ENCODE peak calls at places on chromosomes 1 and 21, in six cellular contexts. One of them, this sample, is unnamed.

GRCh38 chr1:228014235-228014930 is 7.6 kb downstream of the WNT3A start:
- DNase-seq in IMR-90: peak; percentile 38
- DNase-seq in GM23338: no peak
- DNase-seq in OCI-LY7: no peak
- DNase-seq in HCT116: no peak
- DNase-seq in GM23248: no peak
- DNase-seq in this sample: peak; percentile 77

GRCh38 chr1:47669081-47669585 is 231.3 kb downstream of the FOXD2 start:
- DNase-seq in IMR-90: no peak
- DNase-seq in GM23338: no peak
- DNase-seq in OCI-LY7: no peak
- DNase-seq in HCT116: no peak
- DNase-seq in GM23248: no peak
- DNase-seq in this sample: no peak

GRCh38 chr1:101071470-101071886 is 45.9 kb upstream of the DPH5 start:
- DNase-seq in IMR-90: peak; percentile 13
- DNase-seq in GM23338: no peak
- DNase-seq in OCI-LY7: no peak
- DNase-seq in HCT116: no peak
- DNase-seq in GM23248: no peak
- DNase-seq in this sample: no peak

GRCh38 chr1:61588736-61589381 is 136.1 kb downstream of the TM2D1 start:
- DNase-seq in IMR-90: peak; percentile 36
- DNase-seq in GM23338: peak; percentile 91
- DNase-seq in OCI-LY7: peak; percentile 62
- DNase-seq in HCT116: peak; percentile 59
- DNase-seq in GM23248: peak; percentile 59
- DNase-seq in this sample: peak; percentile 63

GRCh38 chr1:83931658-83932253 is 67.2 kb downstream of the TTLL7 start:
- DNase-seq in IMR-90: peak; percentile 60
- DNase-seq in GM23338: peak; percentile 81
- DNase-seq in OCI-LY7: peak; percentile 67
- DNase-seq in HCT116: peak; percentile 39
- DNase-seq in GM23248: peak; percentile 81
- DNase-seq in this sample: peak; percentile 16

GRCh38 chr1:85398391-85399064 is 66.4 kb downstream of the DDAH1 start:
- DNase-seq in IMR-90: peak; percentile 71
- DNase-seq in GM23338: no peak
- DNase-seq in OCI-LY7: no peak
- DNase-seq in HCT116: no peak
- DNase-seq in GM23248: peak; percentile 84
- DNase-seq in this sample: peak; percentile 51

GRCh38 chr1:56378376-56379070 is 200.8 kb downstream of the PLPP3 start:
- DNase-seq in IMR-90: no peak
- DNase-seq in GM23338: no peak
- DNase-seq in OCI-LY7: no peak
- DNase-seq in HCT116: no peak
- DNase-seq in GM23248: no peak
- DNase-seq in this sample: no peak

GRCh38 chr1:232292818-232293217 is 337.1 kb downstream of the SIPA1L2 start:
- DNase-seq in IMR-90: no peak
- DNase-seq in GM23338: no peak
- DNase-seq in OCI-LY7: no peak
- DNase-seq in HCT116: no peak
- DNase-seq in GM23248: peak; percentile 30
- DNase-seq in this sample: peak; percentile 76

GRCh38 chr1:223109581-223110026 is 33.4 kb downstream of the TLR5 start:
- DNase-seq in IMR-90: no peak
- DNase-seq in GM23338: no peak
- DNase-seq in OCI-LY7: no peak
- DNase-seq in HCT116: no peak
- DNase-seq in GM23248: no peak
- DNase-seq in this sample: peak; percentile 37

GRCh38 chr21:43603641-43604504 is 55.4 kb downstream of the HSF2BP start:
- DNase-seq in IMR-90: peak; percentile 67
- DNase-seq in GM23338: no peak
- DNase-seq in OCI-LY7: no peak
- DNase-seq in HCT116: no peak
- DNase-seq in GM23248: peak; percentile 58
- DNase-seq in this sample: peak; percentile 45

GRCh38 chr1:204601979-204602653 is 83.4 kb downstream of the LRRN2 start:
- DNase-seq in IMR-90: no peak
- DNase-seq in GM23338: peak; percentile 25
- DNase-seq in OCI-LY7: no peak
- DNase-seq in HCT116: no peak
- DNase-seq in GM23248: no peak
- DNase-seq in this sample: no peak

GRCh38 chr1:192867180-192867579 is 58.3 kb downstream of the RGS2 start:
- DNase-seq in IMR-90: no peak
- DNase-seq in GM23338: no peak
- DNase-seq in OCI-LY7: no peak
- DNase-seq in HCT116: no peak
- DNase-seq in GM23248: no peak
- DNase-seq in this sample: no peak

GRCh38 chr1:107991371-107992066 is 26.5 kb upstream of the VAV3 start:
- DNase-seq in IMR-90: no peak
- DNase-seq in GM23338: no peak
- DNase-seq in OCI-LY7: no peak
- DNase-seq in HCT116: no peak
- DNase-seq in GM23248: peak; percentile 84
- DNase-seq in this sample: peak; percentile 81

GRCh38 chr1:85289207-85289847 is 12.9 kb upstream of the BCL10 start:
- DNase-seq in IMR-90: peak; percentile 97
- DNase-seq in GM23338: no peak
- DNase-seq in OCI-LY7: no peak
- DNase-seq in HCT116: peak; percentile 93
- DNase-seq in GM23248: peak; percentile 97
- DNase-seq in this sample: peak; percentile 99

GRCh38 chr1:204435246-204435885 is 23.7 kb upstream of the PPP1R15B start:
- DNase-seq in IMR-90: peak; percentile 55
- DNase-seq in GM23338: no peak
- DNase-seq in OCI-LY7: no peak
- DNase-seq in HCT116: no peak
- DNase-seq in GM23248: peak; percentile 88
- DNase-seq in this sample: peak; percentile 40

GRCh38 chr1:54976747-54977146 is 3.7 kb upstream of the TMEM61 start:
- DNase-seq in IMR-90: no peak
- DNase-seq in GM23338: no peak
- DNase-seq in OCI-LY7: no peak
- DNase-seq in HCT116: no peak
- DNase-seq in GM23248: no peak
- DNase-seq in this sample: no peak

GRCh38 chr1:151513626-151514101 is 2.5 kb downstream of the CGN start:
- DNase-seq in IMR-90: peak; percentile 22
- DNase-seq in GM23338: peak; percentile 62
- DNase-seq in OCI-LY7: peak; percentile 8
- DNase-seq in HCT116: no peak
- DNase-seq in GM23248: peak; percentile 23
- DNase-seq in this sample: peak; percentile 86

GRCh38 chr21:32364387-32364786 is 28.4 kb downstream of the URB1 start:
- DNase-seq in IMR-90: no peak
- DNase-seq in GM23338: no peak
- DNase-seq in OCI-LY7: no peak
- DNase-seq in HCT116: no peak
- DNase-seq in GM23248: no peak
- DNase-seq in this sample: no peak

GRCh38 chr1:44318097-44319088 is 36.7 kb downstream of the ERI3 start:
- DNase-seq in IMR-90: peak; percentile 23
- DNase-seq in GM23338: peak; percentile 95
- DNase-seq in OCI-LY7: peak; percentile 58
- DNase-seq in HCT116: no peak
- DNase-seq in GM23248: peak; percentile 67
- DNase-seq in this sample: peak; percentile 24

GRCh38 chr21:31682625-31683024 is 23.1 kb downstream of the SOD1 start:
- DNase-seq in IMR-90: peak; percentile 52
- DNase-seq in GM23338: no peak
- DNase-seq in OCI-LY7: no peak
- DNase-seq in HCT116: no peak
- DNase-seq in GM23248: no peak
- DNase-seq in this sample: no peak

GRCh38 chr21:36209626-36210171 is 53.1 kb downstream of the DOP1B start:
- DNase-seq in IMR-90: peak; percentile 82
- DNase-seq in GM23338: peak; percentile 91
- DNase-seq in OCI-LY7: peak; percentile 74
- DNase-seq in HCT116: peak; percentile 73
- DNase-seq in GM23248: peak; percentile 75
- DNase-seq in this sample: peak; percentile 73

GRCh38 chr21:34869541-34869940 is 179.6 kb downstream of the RUNX1 start:
- DNase-seq in IMR-90: no peak
- DNase-seq in GM23338: no peak
- DNase-seq in OCI-LY7: no peak
- DNase-seq in HCT116: no peak
- DNase-seq in GM23248: peak; percentile 43
- DNase-seq in this sample: no peak

GRCh38 chr1:194295690-194296089 is 1109.3 kb upstream of the B3GALT2 start:
- DNase-seq in IMR-90: peak; percentile 44
- DNase-seq in GM23338: peak; percentile 76
- DNase-seq in OCI-LY7: peak; percentile 83
- DNase-seq in HCT116: peak; percentile 33
- DNase-seq in GM23248: peak; percentile 0
- DNase-seq in this sample: peak; percentile 19

GRCh38 chr21:14901482-14901958 is 163.3 kb downstream of the NRIP1 start:
- DNase-seq in IMR-90: peak; percentile 64
- DNase-seq in GM23338: no peak
- DNase-seq in OCI-LY7: no peak
- DNase-seq in HCT116: peak; percentile 78
- DNase-seq in GM23248: peak; percentile 43
- DNase-seq in this sample: peak; percentile 86

GRCh38 chr21:32532636-32533035 is 52.7 kb downstream of the TCP10L start:
- DNase-seq in IMR-90: no peak
- DNase-seq in GM23338: no peak
- DNase-seq in OCI-LY7: no peak
- DNase-seq in HCT116: no peak
- DNase-seq in GM23248: no peak
- DNase-seq in this sample: no peak

GRCh38 chr1:225449261-225449660 is 21.4 kb upstream of the LBR start:
- DNase-seq in IMR-90: no peak
- DNase-seq in GM23338: no peak
- DNase-seq in OCI-LY7: no peak
- DNase-seq in HCT116: peak; percentile 64
- DNase-seq in GM23248: no peak
- DNase-seq in this sample: peak; percentile 98

GRCh38 chr1:7253118-7253480 is 467.8 kb downstream of the CAMTA1 start:
- DNase-seq in IMR-90: peak; percentile 81
- DNase-seq in GM23338: no peak
- DNase-seq in OCI-LY7: no peak
- DNase-seq in HCT116: no peak
- DNase-seq in GM23248: peak; percentile 76
- DNase-seq in this sample: no peak

GRCh38 chr21:44571296-44571695 is 2.2 kb upstream of the KRTAP10-4 start:
- DNase-seq in IMR-90: no peak
- DNase-seq in GM23338: no peak
- DNase-seq in OCI-LY7: no peak
- DNase-seq in HCT116: no peak
- DNase-seq in GM23248: no peak
- DNase-seq in this sample: no peak

GRCh38 chr1:150282558-150282958 is 204 bp downstream of the CIART start:
- DNase-seq in IMR-90: peak; percentile 22
- DNase-seq in GM23338: no peak
- DNase-seq in OCI-LY7: no peak
- DNase-seq in HCT116: no peak
- DNase-seq in GM23248: no peak
- DNase-seq in this sample: no peak

GRCh38 chr1:53519412-53519811 is 60.2 kb downstream of the DMRTB1 start:
- DNase-seq in IMR-90: no peak
- DNase-seq in GM23338: no peak
- DNase-seq in OCI-LY7: no peak
- DNase-seq in HCT116: no peak
- DNase-seq in GM23248: no peak
- DNase-seq in this sample: no peak

GRCh38 chr1:32150847-32151246 is 28.6 kb upstream of the TXLNA start:
- DNase-seq in IMR-90: peak; percentile 15
- DNase-seq in GM23338: no peak
- DNase-seq in OCI-LY7: no peak
- DNase-seq in HCT116: no peak
- DNase-seq in GM23248: peak; percentile 42
- DNase-seq in this sample: no peak

GRCh38 chr1:32151319-32151787 is 28.1 kb upstream of the TXLNA start:
- DNase-seq in IMR-90: peak; percentile 90
- DNase-seq in GM23338: no peak
- DNase-seq in OCI-LY7: no peak
- DNase-seq in HCT116: no peak
- DNase-seq in GM23248: peak; percentile 87
- DNase-seq in this sample: peak; percentile 36
- H3K4me3 ChIP-seq in IMR-90: no peak overlapping the region
- H3K4me3 ChIP-seq in GM23338: no peak overlapping the region
- H3K4me3 ChIP-seq in OCI-LY7: no peak overlapping the region
- H3K4me3 ChIP-seq in HCT116: no peak overlapping the region
- H3K4me3 ChIP-seq in GM23248: no peak overlapping the region
- H3K4me3 ChIP-seq in this sample: no peak overlapping the region

DNA sequence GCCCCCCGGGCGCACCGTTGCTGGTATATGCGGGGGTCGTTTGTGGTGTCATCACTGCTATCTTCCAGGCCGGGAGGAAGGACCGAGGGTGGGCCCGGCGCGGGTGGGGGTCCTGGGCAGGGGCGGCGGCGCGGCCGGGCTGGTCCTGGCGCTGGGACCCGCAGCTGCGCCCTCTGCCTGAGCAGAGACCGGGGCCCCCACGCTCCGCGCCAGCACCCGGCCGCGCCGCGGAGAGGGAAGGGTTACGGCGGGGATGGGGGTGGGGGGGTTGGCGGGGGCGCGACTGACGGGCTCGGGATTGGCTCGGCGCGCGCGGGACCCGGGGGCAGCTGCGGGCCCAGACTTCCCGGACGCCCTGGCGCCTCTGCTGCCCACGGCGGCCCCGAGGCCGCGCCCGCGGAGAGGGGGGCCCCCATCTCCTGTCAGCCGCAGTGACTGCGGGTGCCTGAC is 13.8 kb upstream of the SAMD11 start:
- DNase-seq in IMR-90: no peak
- DNase-seq in GM23338: no peak
- DNase-seq in OCI-LY7: no peak
- DNase-seq in HCT116: no peak
- DNase-seq in GM23248: peak; percentile 76
- DNase-seq in this sample: no peak
- H2AFZ ChIP-seq in IMR-90: peak overlapping the region; percentile 77
- H2AFZ ChIP-seq in GM23338: no peak overlapping the region
- H2AFZ ChIP-seq in OCI-LY7: no peak overlapping the region
- H2AFZ ChIP-seq in HCT116: no peak overlapping the region
- H2AFZ ChIP-seq in GM23248: peak overlapping the region; percentile 34
- H2AFZ ChIP-seq in this sample: no peak overlapping the region

GRCh38 chr1:208781391-208782035 is 537.3 kb upstream of the PLXNA2 start:
- DNase-seq in IMR-90: no peak
- DNase-seq in GM23338: peak; percentile 83
- DNase-seq in OCI-LY7: no peak
- DNase-seq in HCT116: no peak
- DNase-seq in GM23248: no peak
- DNase-seq in this sample: no peak
- H3K4me2 ChIP-seq in IMR-90: no peak overlapping the region
- H3K4me2 ChIP-seq in GM23338: peak overlapping the region; percentile 53
- H3K4me2 ChIP-seq in OCI-LY7: no peak overlapping the region
- H3K4me2 ChIP-seq in HCT116: no peak overlapping the region
- H3K4me2 ChIP-seq in GM23248: no peak overlapping the region
- H3K4me2 ChIP-seq in this sample: no peak overlapping the region

DNA sequence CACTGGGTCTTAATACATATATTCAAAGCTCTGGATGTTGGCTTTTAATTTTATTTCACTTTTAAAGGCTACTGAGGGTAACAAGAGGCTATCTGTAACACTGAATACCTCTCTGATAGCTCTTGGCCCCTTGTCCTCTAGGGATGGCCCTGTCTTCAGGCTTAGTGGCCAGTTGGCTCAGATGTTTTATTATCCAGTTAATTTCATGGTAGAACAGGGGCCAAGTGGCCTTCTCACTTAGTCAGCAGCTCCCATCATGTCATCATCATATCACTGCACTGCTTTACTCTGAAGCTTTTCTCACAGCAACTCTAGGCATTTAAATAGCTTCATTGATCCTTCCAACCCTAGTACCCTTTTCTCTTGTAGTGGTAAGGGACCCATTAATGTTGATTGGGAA is 40.2 kb upstream of the MACF1 start:
- DNase-seq in IMR-90: no peak
- DNase-seq in GM23338: no peak
- DNase-seq in OCI-LY7: no peak
- DNase-seq in HCT116: no peak
- DNase-seq in GM23248: no peak
- DNase-seq in this sample: no peak
- H3K4me3 ChIP-seq in IMR-90: no peak overlapping the region
- H3K4me3 ChIP-seq in GM23338: no peak overlapping the region
- H3K4me3 ChIP-seq in OCI-LY7: no peak overlapping the region
- H3K4me3 ChIP-seq in HCT116: no peak overlapping the region
- H3K4me3 ChIP-seq in GM23248: no peak overlapping the region
- H3K4me3 ChIP-seq in this sample: no peak overlapping the region

This sample was measured in mammary epithelial cell.